ENCODE peak calls at places on chromosomes 3 and 15, in four cellular contexts. D is CD4-positive, alpha-beta memory T cell; O is sigmoid colon; U is amniotic stem cell. L is an unnamed sample.
A peak's percentile ranks its signal among the peaks of the same experiment; 100 is the strongest.

GRCh38 chr15:45212493-45212892 is 24.7 kb upstream of the SHF start:
- DNase-seq in D (no peak), O (no peak), U (no peak), L (no peak)

GRCh38 chr15:70720228-70721016 is 42.9 kb downstream of the UACA start:
- DNase-seq in D (no peak), O (no peak), U (no peak), L (no peak)

GRCh38 chr15:100958326-100959065 is 39.3 kb downstream of the LRRK1 start:
- DNase-seq in O (no peak), U (peak; percentile 9), D (no peak), L (peak; percentile 10)

GRCh38 chr3:191306428-191306827 is 22.8 kb upstream of the CCDC50 start:
- DNase-seq in O (no peak), U (no peak), D (no peak), L (no peak)

GRCh38 chr3:129040579-129041300 is 19.8 kb upstream of the GP9 start:
- DNase-seq in D (no peak), U (no peak), O (peak; percentile 32), L (no peak)

GRCh38 chr15:76983588-76984379 is 11.1 kb upstream of the PSTPIP1 start:
- DNase-seq in D (no peak), O (no peak), U (no peak), L (no peak)

GRCh38 chr15:91224750-91225380 is 124.8 kb downstream of the SV2B start:
- DNase-seq in D (no peak), U (no peak), O (no peak), L (peak; percentile 2)

GRCh38 chr3:17949116-17949515 is 206.7 kb upstream of the TBC1D5 start:
- DNase-seq in U (no peak), O (no peak), D (no peak), L (no peak)

GRCh38 chr3:8497582-8497981 is 4.0 kb upstream of the LMCD1 start:
- DNase-seq in O (no peak), D (no peak), U (no peak), L (no peak)

GRCh38 chr15:40241305-40242215 is 2.7 kb downstream of the PAK6 start:
- DNase-seq in U (no peak), O (peak; percentile 56), D (no peak), L (no peak)

GRCh38 chr15:79154491-79155182 is 64.1 kb upstream of the RASGRF1 start:
- DNase-seq in O (no peak), D (no peak), U (no peak), L (no peak)

GRCh38 chr3:123546133-123546755 is 38.6 kb downstream of the HACD2 start:
- DNase-seq in D (no peak), O (no peak), U (no peak), L (peak; percentile 22)

GRCh38 chr3:100590114-100590839 is 19.1 kb upstream of the ADGRG7 start:
- DNase-seq in U (no peak), O (peak; percentile 77), D (peak; percentile 50), L (peak; percentile 54)

GRCh38 chr3:118102737-118103136 is 931.9 kb downstream of the IGSF11 start:
- DNase-seq in O (no peak), D (no peak), U (no peak), L (no peak)

GRCh38 chr3:194487289-194488006 is 646 bp upstream of the ATP13A3 start:
- DNase-seq in O (peak; percentile 74), U (no peak), D (peak; percentile 54), L (no peak)

GRCh38 chr3:69460034-69460433 is 74.1 kb upstream of the FRMD4B start:
- DNase-seq in D (no peak), O (no peak), U (no peak), L (no peak)

GRCh38 chr3:113695818-113696645 is at the start of gene USF3:
- DNase-seq in O (peak; percentile 88), U (no peak), D (peak; percentile 84), L (no peak)

GRCh38 chr3:27813255-27813654 is 91.1 kb upstream of the EOMES start:
- DNase-seq in U (no peak), D (no peak), O (no peak), L (no peak)

GRCh38 chr3:150922611-150923010 is 17.4 kb upstream of the MINDY4B start:
- DNase-seq in U (no peak), O (no peak), D (no peak), L (no peak)

GRCh38 chr3:155281892-155282291 is 11.6 kb downstream of the STRIT1 start:
- DNase-seq in D (no peak), U (no peak), O (no peak), L (no peak)

GRCh38 chr3:178054505-178054904 is 481.7 kb upstream of the KCNMB2 start:
- DNase-seq in D (no peak), U (no peak), O (no peak), L (no peak)

GRCh38 chr3:196942915-196943277 is 568 bp upstream of the NCBP2 start:
- DNase-seq in U (no peak), D (no peak), O (no peak), L (no peak)

GRCh38 chr3:15572138-15572537 is 29.2 kb downstream of the HACL1 start:
- DNase-seq in O (no peak), D (no peak), U (no peak), L (no peak)

L was measured in HFF-Myc.